ENCODE peak calls at places on chromosomes 3 and 15, in four cellular contexts. V, A, H and Z are unnamed samples.

GRCh38 chr3:49121244-49121671 is 635 bp upstream of the USP19 start:
- DNase-seq in V (no peak), A (no peak), H (no peak), Z (no peak)

GRCh38 chr15:95324596-95325135 is 1005.8 kb upstream of the NR2F2 start:
- DNase-seq in V (no peak), A (no peak), H (no peak), Z (no peak)

GRCh38 chr15:28920781-28921331 is 35.1 kb downstream of the APBA2 start:
- DNase-seq in V (no peak), A (no peak), H (no peak), Z (no peak)

GRCh38 chr15:77998592-77998991 is 78.9 kb downstream of the TBC1D2B start:
- DNase-seq in V (no peak), A (no peak), H (no peak), Z (no peak)

GRCh38 chr15:69823223-69823907 is 274.4 kb downstream of the TLE3 start:
- DNase-seq in V (peak; percentile 33), A (no peak), H (no peak), Z (no peak)

GRCh38 chr3:59884409-59884808 is 834.6 kb upstream of the CFAP20DC start:
- DNase-seq in V (no peak), A (no peak), H (no peak), Z (no peak)

GRCh38 chr15:52068004-52068403 is 44.6 kb downstream of the BCL2L10 start:
- DNase-seq in V (no peak), A (no peak), H (no peak), Z (no peak)

GRCh38 chr3:108477511-108478147 is 32.8 kb downstream of the MYH15 start:
- DNase-seq in V (peak; percentile 60), A (no peak), H (peak; percentile 59), Z (peak; percentile 79)

GRCh38 chr15:85757073-85757938 is 37.4 kb downstream of the KLHL25 start:
- DNase-seq in V (no peak), A (no peak), H (no peak), Z (no peak)

GRCh38 chr3:3392946-3393345 is 213.5 kb upstream of the CRBN start:
- DNase-seq in V (no peak), A (no peak), H (no peak), Z (no peak)

GRCh38 chr15:63041982-63042878 is at the start of gene TPM1:
- DNase-seq in V (peak; percentile 97), A (no peak), H (peak; percentile 5), Z (peak; percentile 82)

GRCh38 chr15:57820119-57820518 is 113.6 kb downstream of the POLR2M start:
- DNase-seq in V (no peak), A (peak; percentile 29), H (no peak), Z (no peak)

GRCh38 chr3:117398166-117398954 is 688.8 kb downstream of the TUSC7 start:
- DNase-seq in V (no peak), A (no peak), H (no peak), Z (no peak)

GRCh38 chr15:41794081-41794480 is 19.8 kb downstream of the MAPKBP1 start:
- DNase-seq in V (no peak), A (no peak), H (no peak), Z (no peak)

GRCh38 chr15:34729886-34730285 is 24.9 kb downstream of the GJD2 start:
- DNase-seq in V (no peak), A (no peak), H (no peak), Z (no peak)

GRCh38 chr15:62035256-62035908 is 24.9 kb downstream of the VPS13C start:
- DNase-seq in V (peak; percentile 28), A (no peak), H (no peak), Z (no peak)

GRCh38 chr3:68057637-68058320 is 403.4 kb upstream of the SUCLG2 start:
- DNase-seq in V (no peak), A (no peak), H (peak; percentile 18), Z (no peak)

GRCh38 chr15:31098953-31099740 is 2.4 kb downstream of the TRPM1 start:
- DNase-seq in V (no peak), A (no peak), H (no peak), Z (no peak)

GRCh38 chr15:76158250-76158649 is 98.5 kb downstream of the TMEM266 start:
- DNase-seq in V (no peak), A (no peak), H (no peak), Z (no peak)